ENCODE peak calls at places on chromosomes 6 and 20, in ten cellular contexts. Z is coronary artery, W is lung, T is endothelial cell, X is AG09309, L is RWPE1, R is ascending aorta, A is prostate gland, H is tibial nerve, E is right atrium auricular region. M is an unnamed sample.
A peak's percentile ranks its signal among the peaks of the same experiment; 100 is the strongest.

GRCh38 chr20:44501448-44501847 is 20.4 kb downstream of the SERINC3 start:
- DNase-seq in W (no peak), E (no peak), L (no peak), Z (no peak), H (no peak), T (no peak), A (no peak), R (no peak), X (peak; percentile 42), M (peak; percentile 36)

GRCh38 chr6:159203304-159204005 is 34.3 kb downstream of the FNDC1 start:
- DNase-seq in Z (no peak), X (peak; percentile 91), H (no peak), L (peak; percentile 11), E (peak; percentile 69), T (no peak), A (no peak), R (peak; percentile 87), W (no peak), M (peak; percentile 1)

GRCh38 chr6:142152731-142153130 is 5.7 kb downstream of the VTA1 start:
- DNase-seq in H (no peak), W (no peak), X (peak; percentile 39), R (no peak), T (no peak), A (no peak), Z (no peak), L (no peak), E (no peak), M (peak; percentile 25)

GRCh38 chr6:9621276-9621675 is 793.6 kb downstream of the TFAP2A start:
- DNase-seq in X (peak; percentile 63), H (no peak), W (no peak), L (no peak), R (no peak), Z (no peak), A (no peak), E (no peak), T (no peak), M (peak; percentile 65)

GRCh38 chr20:6651561-6651960 is 115.9 kb upstream of the BMP2 start:
- DNase-seq in A (no peak), H (no peak), X (no peak), Z (no peak), T (no peak), W (no peak), L (no peak), E (no peak), R (no peak), M (no peak)

GRCh38 chr6:30820196-30820595 is 64.1 kb upstream of the DDR1 start:
- DNase-seq in H (no peak), L (peak; percentile 75), T (no peak), W (no peak), R (peak; percentile 86), A (peak; percentile 59), E (peak; percentile 86), Z (peak; percentile 82), X (peak; percentile 75), M (peak; percentile 94)

GRCh38 chr6:11428895-11429294 is 108.7 kb upstream of the TMEM170B start:
- DNase-seq in E (no peak), Z (peak; percentile 71), T (no peak), L (no peak), X (peak; percentile 62), A (no peak), H (no peak), W (no peak), R (no peak), M (peak; percentile 20)

GRCh38 chr6:137967689-137968467 is 100.8 kb downstream of the TNFAIP3 start:
- DNase-seq in H (no peak), E (no peak), Z (no peak), W (no peak), T (no peak), X (no peak), L (no peak), R (no peak), A (no peak), M (no peak)

GRCh38 chr6:42020967-42021366 is 29.4 kb upstream of the TAF8 start:
- DNase-seq in T (no peak), Z (no peak), H (no peak), R (no peak), L (no peak), A (no peak), W (no peak), E (no peak), X (no peak), M (no peak)

GRCh38 chr6:130065616-130066015 is 47.2 kb downstream of the L3MBTL3 start:
- DNase-seq in A (no peak), W (no peak), X (no peak), E (no peak), Z (no peak), L (no peak), T (no peak), H (no peak), R (no peak), M (no peak)

GRCh38 chr6:146267447-146267846 is 238.6 kb downstream of the GRM1 start:
- DNase-seq in T (no peak), A (no peak), Z (no peak), H (no peak), X (no peak), R (no peak), L (no peak), E (no peak), W (no peak), M (no peak)

GRCh38 chr6:40988634-40989033 is 50.4 kb downstream of the UNC5CL start:
- DNase-seq in L (no peak), T (no peak), X (no peak), E (no peak), A (no peak), R (no peak), H (no peak), W (no peak), Z (no peak), M (peak; percentile 13)

GRCh38 chr6:153790881-153791473 is 248.1 kb upstream of the OPRM1 start:
- DNase-seq in L (no peak), H (no peak), E (no peak), Z (no peak), X (no peak), R (no peak), A (no peak), T (peak; percentile 44), W (no peak), M (peak; percentile 9)

GRCh38 chr6:153787341-153787606 is 251.8 kb upstream of the OPRM1 start:
- DNase-seq in W (no peak), X (no peak), A (no peak), H (no peak), T (no peak), Z (no peak), L (no peak), R (no peak), E (no peak), M (no peak)

DNA sequence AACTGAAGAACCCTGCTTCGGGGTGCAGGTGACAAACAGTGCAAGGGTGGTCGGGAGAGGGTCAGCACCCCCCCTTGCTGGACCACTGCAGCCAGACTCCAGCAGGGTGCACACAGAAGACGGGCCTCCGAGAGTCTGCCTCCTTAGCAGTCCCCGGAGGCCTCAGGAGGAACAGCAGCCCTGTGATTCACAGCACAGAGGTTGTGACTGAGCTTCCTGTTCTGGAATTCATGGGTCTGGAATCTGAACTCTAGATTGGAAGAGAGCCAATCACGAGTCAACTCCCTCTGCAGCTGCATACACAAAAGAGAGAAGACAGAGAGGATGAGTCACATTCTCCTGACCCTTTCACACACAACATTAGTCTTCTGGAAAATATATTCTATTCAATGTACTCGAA is 249.0 kb upstream of the OPRM1 start:
- DNase-seq in W (no peak), A (no peak), X (no peak), H (no peak), Z (no peak), E (no peak), R (peak; percentile 71), L (peak; percentile 22), T (no peak), M (peak; percentile 85)
- TF ChIP-seq CTCF in W (no peak), A (no peak), X (no peak), H (no peak), Z (no peak), E (no peak), R (peak; percentile 30), L (no peak), T (no peak), M (peak; percentile 14)

GRCh38 chr6:76351275-76351674 is 278.8 kb upstream of the IMPG1 start:
- DNase-seq in A (no peak), R (no peak), E (no peak), X (no peak), T (no peak), L (no peak), H (no peak), W (no peak), Z (no peak), M (peak; percentile 48)
- TF ChIP-seq CTCF in A (no peak), R (no peak), E (peak; percentile 44), X (no peak), T (no peak), L (no peak), H (no peak), W (no peak), Z (no peak), M (peak; percentile 51)

GRCh38 chr6:77450924-77451323 is 12.4 kb downstream of the HTR1B start:
- DNase-seq in T (no peak), Z (no peak), H (no peak), E (no peak), A (no peak), W (no peak), L (no peak), X (no peak), R (no peak), M (no peak)
- TF ChIP-seq CTCF in T (no peak), Z (no peak), H (no peak), E (no peak), A (no peak), W (no peak), L (peak; percentile 34), X (peak; percentile 46), R (peak; percentile 31), M (peak; percentile 29)

GRCh38 chr6:148345578-148345977 is 2.9 kb downstream of the SASH1 start:
- DNase-seq in W (no peak), A (no peak), T (no peak), Z (no peak), R (no peak), L (no peak), E (no peak), H (no peak), X (no peak), M (no peak)

GRCh38 chr6:148342146-148343027 is at the start of gene SASH1:
- DNase-seq in T (peak; percentile 64), E (peak; percentile 73), R (peak; percentile 82), H (peak; percentile 52), W (peak; percentile 58), L (peak; percentile 77), Z (peak; percentile 83), A (peak; percentile 61), X (peak; percentile 44), M (peak; percentile 89)

GRCh38 chr6:148345176-148345575 is 2.5 kb downstream of the SASH1 start:
- DNase-seq in L (no peak), A (peak; percentile 55), X (no peak), Z (no peak), E (no peak), R (no peak), H (no peak), T (no peak), W (peak; percentile 32), M (no peak)

GRCh38 chr6:148343028-148343374 is 363 bp downstream of the SASH1 start:
- DNase-seq in W (no peak), E (no peak), R (no peak), Z (no peak), A (peak; percentile 32), T (no peak), X (no peak), L (no peak), H (no peak), M (no peak)

DNA sequence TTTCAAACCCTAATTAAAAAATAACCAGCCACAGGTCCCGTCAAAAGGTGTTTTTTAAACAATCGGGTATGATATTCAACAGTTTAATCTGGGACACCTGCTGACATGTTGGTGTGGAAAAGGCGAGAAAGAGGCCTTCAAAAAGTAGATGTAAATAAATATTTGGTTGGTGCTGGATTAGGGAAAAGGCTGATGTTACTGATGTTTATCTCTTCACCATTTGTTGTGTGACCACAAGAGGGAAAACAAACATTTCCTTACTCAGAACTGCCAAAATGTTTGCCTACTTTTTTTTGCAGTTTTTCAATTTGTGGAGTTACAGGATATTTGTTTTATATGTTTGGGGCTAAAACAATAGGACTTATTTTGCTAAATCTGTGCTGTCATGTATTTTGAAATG is 745 bp downstream of the SASH1 start:
- DNase-seq in Z (no peak), T (no peak), X (no peak), L (no peak), E (no peak), W (no peak), R (no peak), A (no peak), H (no peak), M (no peak)
- TF ChIP-seq CTCF in Z (no peak), T (peak; percentile 19), X (peak; percentile 15), L (no peak), E (no peak), W (no peak), R (no peak), A (no peak), H (peak; percentile 46), M (peak; percentile 21)